ENCODE peak calls at places on chromosome 10, in four cellular contexts. One of them, this sample, is unnamed.

GRCh38 chr10:58066979-58067378 is 200.7 kb downstream of the IPMK start:
- DNase-seq in stimulated activated effector memory CD8-positive, alpha-beta T cell treated with anti-CD3 and anti-CD28 coated beads, Interleukin-12 subunit alpha, Interleukin-12 subunit beta, amount 100 ng/mL, for 72 hours: no peak
- DNase-seq in Daoy: no peak
- DNase-seq in NCI-H2029 treated with DMSO at 0.1 percent for 48 hours: no peak
- DNase-seq in this sample: no peak

GRCh38 chr10:73648252-73648651 is 7.0 kb upstream of the MYOZ1 start:
- DNase-seq in stimulated activated effector memory CD8-positive, alpha-beta T cell treated with anti-CD3 and anti-CD28 coated beads, Interleukin-12 subunit alpha, Interleukin-12 subunit beta, amount 100 ng/mL, for 72 hours: no peak
- DNase-seq in Daoy: no peak
- DNase-seq in NCI-H2029 treated with DMSO at 0.1 percent for 48 hours: no peak
- DNase-seq in this sample: no peak

GRCh38 chr10:16816830-16817124 is 447 bp downstream of the RSU1 start:
- DNase-seq in NCI-H2029 treated with DMSO at 0.1 percent for 48 hours: no peak
- DNase-seq in stimulated activated effector memory CD8-positive, alpha-beta T cell treated with anti-CD3 and anti-CD28 coated beads, Interleukin-12 subunit alpha, Interleukin-12 subunit beta, amount 100 ng/mL, for 72 hours: no peak
- DNase-seq in Daoy: no peak
- DNase-seq in this sample: no peak

GRCh38 chr10:75497997-75498797 is 66.8 kb downstream of the LRMDA start:
- DNase-seq in NCI-H2029 treated with DMSO at 0.1 percent for 48 hours: no peak
- DNase-seq in Daoy: peak; percentile 8
- DNase-seq in stimulated activated effector memory CD8-positive, alpha-beta T cell treated with anti-CD3 and anti-CD28 coated beads, Interleukin-12 subunit alpha, Interleukin-12 subunit beta, amount 100 ng/mL, for 72 hours: no peak
- DNase-seq in this sample: no peak

GRCh38 chr10:104548090-104548489 is 93.0 kb upstream of the SORCS3 start:
- DNase-seq in Daoy: no peak
- DNase-seq in NCI-H2029 treated with DMSO at 0.1 percent for 48 hours: no peak
- DNase-seq in stimulated activated effector memory CD8-positive, alpha-beta T cell treated with anti-CD3 and anti-CD28 coated beads, Interleukin-12 subunit alpha, Interleukin-12 subunit beta, amount 100 ng/mL, for 72 hours: no peak
- DNase-seq in this sample: no peak

GRCh38 chr10:72740526-72740925 is 48.6 kb downstream of the MCU start:
- DNase-seq in Daoy: peak; percentile 35
- DNase-seq in NCI-H2029 treated with DMSO at 0.1 percent for 48 hours: no peak
- DNase-seq in stimulated activated effector memory CD8-positive, alpha-beta T cell treated with anti-CD3 and anti-CD28 coated beads, Interleukin-12 subunit alpha, Interleukin-12 subunit beta, amount 100 ng/mL, for 72 hours: no peak
- DNase-seq in this sample: no peak

GRCh38 chr10:3452234-3452633 is 279.7 kb upstream of the PITRM1 start:
- DNase-seq in stimulated activated effector memory CD8-positive, alpha-beta T cell treated with anti-CD3 and anti-CD28 coated beads, Interleukin-12 subunit alpha, Interleukin-12 subunit beta, amount 100 ng/mL, for 72 hours: no peak
- DNase-seq in NCI-H2029 treated with DMSO at 0.1 percent for 48 hours: no peak
- DNase-seq in Daoy: peak; percentile 88
- DNase-seq in this sample: no peak

GRCh38 chr10:33212061-33212748 is 122.3 kb downstream of the NRP1 start:
- DNase-seq in NCI-H2029 treated with DMSO at 0.1 percent for 48 hours: no peak
- DNase-seq in Daoy: no peak
- DNase-seq in stimulated activated effector memory CD8-positive, alpha-beta T cell treated with anti-CD3 and anti-CD28 coated beads, Interleukin-12 subunit alpha, Interleukin-12 subunit beta, amount 100 ng/mL, for 72 hours: no peak
- DNase-seq in this sample: no peak

GRCh38 chr10:103082683-103083082 is 110.4 kb downstream of the NT5C2 start:
- DNase-seq in stimulated activated effector memory CD8-positive, alpha-beta T cell treated with anti-CD3 and anti-CD28 coated beads, Interleukin-12 subunit alpha, Interleukin-12 subunit beta, amount 100 ng/mL, for 72 hours: no peak
- DNase-seq in NCI-H2029 treated with DMSO at 0.1 percent for 48 hours: no peak
- DNase-seq in Daoy: no peak
- DNase-seq in this sample: no peak

GRCh38 chr10:112262556-112262955 is 20.6 kb upstream of the TECTB start:
- DNase-seq in Daoy: peak; percentile 6
- DNase-seq in stimulated activated effector memory CD8-positive, alpha-beta T cell treated with anti-CD3 and anti-CD28 coated beads, Interleukin-12 subunit alpha, Interleukin-12 subunit beta, amount 100 ng/mL, for 72 hours: no peak
- DNase-seq in NCI-H2029 treated with DMSO at 0.1 percent for 48 hours: no peak
- DNase-seq in this sample: no peak

GRCh38 chr10:102150970-102151773 is 1.0 kb upstream of the NOLC1 start:
- DNase-seq in Daoy: peak; percentile 53
- DNase-seq in NCI-H2029 treated with DMSO at 0.1 percent for 48 hours: no peak
- DNase-seq in stimulated activated effector memory CD8-positive, alpha-beta T cell treated with anti-CD3 and anti-CD28 coated beads, Interleukin-12 subunit alpha, Interleukin-12 subunit beta, amount 100 ng/mL, for 72 hours: no peak
- DNase-seq in this sample: no peak

GRCh38 chr10:110852255-110852896 is 19.4 kb upstream of the PDCD4 start:
- DNase-seq in NCI-H2029 treated with DMSO at 0.1 percent for 48 hours: no peak
- DNase-seq in Daoy: peak; percentile 21
- DNase-seq in stimulated activated effector memory CD8-positive, alpha-beta T cell treated with anti-CD3 and anti-CD28 coated beads, Interleukin-12 subunit alpha, Interleukin-12 subunit beta, amount 100 ng/mL, for 72 hours: no peak
- DNase-seq in this sample: no peak

GRCh38 chr10:30782543-30783461 is 153.2 kb upstream of the LYZL2 start:
- DNase-seq in Daoy: peak; percentile 35
- DNase-seq in stimulated activated effector memory CD8-positive, alpha-beta T cell treated with anti-CD3 and anti-CD28 coated beads, Interleukin-12 subunit alpha, Interleukin-12 subunit beta, amount 100 ng/mL, for 72 hours: no peak
- DNase-seq in NCI-H2029 treated with DMSO at 0.1 percent for 48 hours: no peak
- DNase-seq in this sample: no peak

GRCh38 chr10:124636271-124636993 is 107.7 kb downstream of the FAM53B start:
- DNase-seq in Daoy: no peak
- DNase-seq in NCI-H2029 treated with DMSO at 0.1 percent for 48 hours: no peak
- DNase-seq in stimulated activated effector memory CD8-positive, alpha-beta T cell treated with anti-CD3 and anti-CD28 coated beads, Interleukin-12 subunit alpha, Interleukin-12 subunit beta, amount 100 ng/mL, for 72 hours: no peak
- DNase-seq in this sample: peak; percentile 52

GRCh38 chr10:18737841-18738240 is 78.6 kb downstream of the ARL5B start:
- DNase-seq in stimulated activated effector memory CD8-positive, alpha-beta T cell treated with anti-CD3 and anti-CD28 coated beads, Interleukin-12 subunit alpha, Interleukin-12 subunit beta, amount 100 ng/mL, for 72 hours: no peak
- DNase-seq in Daoy: peak; percentile 58
- DNase-seq in NCI-H2029 treated with DMSO at 0.1 percent for 48 hours: no peak
- DNase-seq in this sample: no peak

GRCh38 chr10:35606423-35606822 is 1.3 kb downstream of the GJD4 start:
- DNase-seq in stimulated activated effector memory CD8-positive, alpha-beta T cell treated with anti-CD3 and anti-CD28 coated beads, Interleukin-12 subunit alpha, Interleukin-12 subunit beta, amount 100 ng/mL, for 72 hours: no peak
- DNase-seq in Daoy: no peak
- DNase-seq in NCI-H2029 treated with DMSO at 0.1 percent for 48 hours: no peak
- DNase-seq in this sample: no peak

GRCh38 chr10:100890696-100891271 is 22.0 kb upstream of the SLF2 start:
- DNase-seq in stimulated activated effector memory CD8-positive, alpha-beta T cell treated with anti-CD3 and anti-CD28 coated beads, Interleukin-12 subunit alpha, Interleukin-12 subunit beta, amount 100 ng/mL, for 72 hours: no peak
- DNase-seq in NCI-H2029 treated with DMSO at 0.1 percent for 48 hours: no peak
- DNase-seq in Daoy: peak; percentile 93
- DNase-seq in this sample: no peak

GRCh38 chr10:30873408-30873807 is 158.3 kb downstream of the ZNF438 start:
- DNase-seq in stimulated activated effector memory CD8-positive, alpha-beta T cell treated with anti-CD3 and anti-CD28 coated beads, Interleukin-12 subunit alpha, Interleukin-12 subunit beta, amount 100 ng/mL, for 72 hours: no peak
- DNase-seq in Daoy: no peak
- DNase-seq in NCI-H2029 treated with DMSO at 0.1 percent for 48 hours: no peak
- DNase-seq in this sample: no peak

GRCh38 chr10:96789571-96790108 is 42.5 kb upstream of the LCOR start:
- DNase-seq in Daoy: no peak
- DNase-seq in NCI-H2029 treated with DMSO at 0.1 percent for 48 hours: no peak
- DNase-seq in stimulated activated effector memory CD8-positive, alpha-beta T cell treated with anti-CD3 and anti-CD28 coated beads, Interleukin-12 subunit alpha, Interleukin-12 subunit beta, amount 100 ng/mL, for 72 hours: no peak
- DNase-seq in this sample: no peak

GRCh38 chr10:100138921-100139496 is 46.8 kb downstream of the ERLIN1 start:
- DNase-seq in Daoy: no peak
- DNase-seq in stimulated activated effector memory CD8-positive, alpha-beta T cell treated with anti-CD3 and anti-CD28 coated beads, Interleukin-12 subunit alpha, Interleukin-12 subunit beta, amount 100 ng/mL, for 72 hours: no peak
- DNase-seq in NCI-H2029 treated with DMSO at 0.1 percent for 48 hours: no peak
- DNase-seq in this sample: no peak

GRCh38 chr10:76117949-76118348 is 686.5 kb downstream of the LRMDA start:
- DNase-seq in stimulated activated effector memory CD8-positive, alpha-beta T cell treated with anti-CD3 and anti-CD28 coated beads, Interleukin-12 subunit alpha, Interleukin-12 subunit beta, amount 100 ng/mL, for 72 hours: no peak
- DNase-seq in NCI-H2029 treated with DMSO at 0.1 percent for 48 hours: no peak
- DNase-seq in Daoy: peak; percentile 47
- DNase-seq in this sample: no peak

GRCh38 chr10:103560886-103561285 is 67.4 kb downstream of the NEURL1 start:
- DNase-seq in NCI-H2029 treated with DMSO at 0.1 percent for 48 hours: no peak
- DNase-seq in Daoy: no peak
- DNase-seq in stimulated activated effector memory CD8-positive, alpha-beta T cell treated with anti-CD3 and anti-CD28 coated beads, Interleukin-12 subunit alpha, Interleukin-12 subunit beta, amount 100 ng/mL, for 72 hours: no peak
- DNase-seq in this sample: no peak

GRCh38 chr10:100109670-100110069 is 28.0 kb upstream of the CPN1 start:
- DNase-seq in NCI-H2029 treated with DMSO at 0.1 percent for 48 hours: no peak
- DNase-seq in Daoy: no peak
- DNase-seq in stimulated activated effector memory CD8-positive, alpha-beta T cell treated with anti-CD3 and anti-CD28 coated beads, Interleukin-12 subunit alpha, Interleukin-12 subunit beta, amount 100 ng/mL, for 72 hours: no peak
- DNase-seq in this sample: no peak

GRCh38 chr10:62031522-62031921 is 130.0 kb downstream of the ARID5B start:
- DNase-seq in stimulated activated effector memory CD8-positive, alpha-beta T cell treated with anti-CD3 and anti-CD28 coated beads, Interleukin-12 subunit alpha, Interleukin-12 subunit beta, amount 100 ng/mL, for 72 hours: no peak
- DNase-seq in Daoy: no peak
- DNase-seq in NCI-H2029 treated with DMSO at 0.1 percent for 48 hours: no peak
- DNase-seq in this sample: no peak

GRCh38 chr10:68989317-68989990 is 851 bp downstream of the KIFBP start:
- DNase-seq in stimulated activated effector memory CD8-positive, alpha-beta T cell treated with anti-CD3 and anti-CD28 coated beads, Interleukin-12 subunit alpha, Interleukin-12 subunit beta, amount 100 ng/mL, for 72 hours: no peak
- DNase-seq in NCI-H2029 treated with DMSO at 0.1 percent for 48 hours: no peak
- DNase-seq in Daoy: no peak
- DNase-seq in this sample: no peak

GRCh38 chr10:20978617-20979016 is 81.5 kb upstream of the NEBL start:
- DNase-seq in NCI-H2029 treated with DMSO at 0.1 percent for 48 hours: no peak
- DNase-seq in Daoy: no peak
- DNase-seq in stimulated activated effector memory CD8-positive, alpha-beta T cell treated with anti-CD3 and anti-CD28 coated beads, Interleukin-12 subunit alpha, Interleukin-12 subunit beta, amount 100 ng/mL, for 72 hours: no peak
- DNase-seq in this sample: no peak

GRCh38 chr10:24944512-24945255 is 7.7 kb downstream of the PRTFDC1 start:
- DNase-seq in stimulated activated effector memory CD8-positive, alpha-beta T cell treated with anti-CD3 and anti-CD28 coated beads, Interleukin-12 subunit alpha, Interleukin-12 subunit beta, amount 100 ng/mL, for 72 hours: no peak
- DNase-seq in NCI-H2029 treated with DMSO at 0.1 percent for 48 hours: no peak
- DNase-seq in Daoy: peak; percentile 82
- DNase-seq in this sample: no peak

GRCh38 chr10:86062151-86062550 is 304.4 kb downstream of the GRID1 start:
- DNase-seq in stimulated activated effector memory CD8-positive, alpha-beta T cell treated with anti-CD3 and anti-CD28 coated beads, Interleukin-12 subunit alpha, Interleukin-12 subunit beta, amount 100 ng/mL, for 72 hours: no peak
- DNase-seq in NCI-H2029 treated with DMSO at 0.1 percent for 48 hours: no peak
- DNase-seq in Daoy: no peak
- DNase-seq in this sample: no peak

GRCh38 chr10:84235096-84235495 is 6.2 kb downstream of the LRIT1 start:
- DNase-seq in NCI-H2029 treated with DMSO at 0.1 percent for 48 hours: no peak
- DNase-seq in Daoy: no peak
- DNase-seq in stimulated activated effector memory CD8-positive, alpha-beta T cell treated with anti-CD3 and anti-CD28 coated beads, Interleukin-12 subunit alpha, Interleukin-12 subunit beta, amount 100 ng/mL, for 72 hours: no peak
- DNase-seq in this sample: no peak

GRCh38 chr10:73117976-73118743 is 7.9 kb downstream of the NUDT13 start:
- DNase-seq in NCI-H2029 treated with DMSO at 0.1 percent for 48 hours: no peak
- DNase-seq in Daoy: no peak
- DNase-seq in stimulated activated effector memory CD8-positive, alpha-beta T cell treated with anti-CD3 and anti-CD28 coated beads, Interleukin-12 subunit alpha, Interleukin-12 subunit beta, amount 100 ng/mL, for 72 hours: no peak
- DNase-seq in this sample: no peak